ENCODE peak calls at places on chromosomes 3 and 15, in four cellular contexts. One of them, this sample, is unnamed.

GRCh38 chr3:141537866-141538265 is 51.0 kb downstream of the RASA2 start:
- DNase-seq in left lung: no peak
- DNase-seq in A549: no peak
- DNase-seq in BE2C: no peak
- DNase-seq in this sample: no peak

GRCh38 chr3:137259709-137260108 is 301.9 kb downstream of the IL20RB start:
- DNase-seq in BE2C: no peak
- DNase-seq in A549: no peak
- DNase-seq in left lung: no peak
- DNase-seq in this sample: no peak

GRCh38 chr3:32865364-32865763 is 47.6 kb downstream of the TRIM71 start:
- DNase-seq in left lung: no peak
- DNase-seq in BE2C: no peak
- DNase-seq in A549: no peak
- DNase-seq in this sample: no peak

GRCh38 chr3:103385991-103386390 is 951.2 kb downstream of the ZPLD1 start:
- DNase-seq in A549: no peak
- DNase-seq in left lung: no peak
- DNase-seq in BE2C: no peak
- DNase-seq in this sample: no peak

GRCh38 chr15:64344651-64345262 is 11.2 kb downstream of the CSNK1G1 start:
- DNase-seq in BE2C: no peak
- DNase-seq in A549: no peak
- DNase-seq in left lung: no peak
- DNase-seq in this sample: no peak

GRCh38 chr3:194548346-194549321 is 61.8 kb upstream of the ATP13A3 start:
- DNase-seq in BE2C: no peak
- DNase-seq in A549: no peak
- DNase-seq in left lung: no peak
- DNase-seq in this sample: no peak

GRCh38 chr3:13588971-13589370 is 40.0 kb downstream of the FBLN2 start:
- DNase-seq in A549: no peak
- DNase-seq in left lung: no peak
- DNase-seq in BE2C: no peak
- DNase-seq in this sample: no peak

GRCh38 chr3:66138336-66139234 is 82.2 kb upstream of the SLC25A26 start:
- DNase-seq in left lung: no peak
- DNase-seq in A549: peak
- DNase-seq in BE2C: peak
- DNase-seq in this sample: peak

GRCh38 chr3:196684548-196685407 is 27.3 kb downstream of the CEP19 start:
- DNase-seq in A549: peak
- DNase-seq in BE2C: peak
- DNase-seq in left lung: peak
- DNase-seq in this sample: peak

GRCh38 chr3:127172670-127173515 is 20.0 kb upstream of the PRR23E start:
- DNase-seq in BE2C: peak
- DNase-seq in A549: no peak
- DNase-seq in left lung: no peak
- DNase-seq in this sample: no peak

GRCh38 chr15:51131596-51132290 is 37.0 kb upstream of the TNFAIP8L3 start:
- DNase-seq in A549: no peak
- DNase-seq in left lung: no peak
- DNase-seq in BE2C: no peak
- DNase-seq in this sample: no peak

GRCh38 chr3:135034291-135034768 is 239.3 kb downstream of the EPHB1 start:
- DNase-seq in left lung: no peak
- DNase-seq in BE2C: no peak
- DNase-seq in A549: no peak
- DNase-seq in this sample: no peak

GRCh38 chr15:38454687-38455071 is 752 bp downstream of the FAM98B start:
- DNase-seq in left lung: no peak
- DNase-seq in BE2C: no peak
- DNase-seq in A549: no peak
- DNase-seq in this sample: no peak

GRCh38 chr3:156802827-156803606 is 23.1 kb upstream of the LEKR1 start:
- DNase-seq in BE2C: no peak
- DNase-seq in left lung: no peak
- DNase-seq in A549: no peak
- DNase-seq in this sample: no peak

GRCh38 chr3:41574900-41575299 is 375.6 kb downstream of the CTNNB1 start:
- DNase-seq in left lung: no peak
- DNase-seq in BE2C: no peak
- DNase-seq in A549: no peak
- DNase-seq in this sample: no peak

GRCh38 chr3:28242519-28242918 is 1.1 kb downstream of the CMC1 start:
- DNase-seq in BE2C: no peak
- DNase-seq in A549: no peak
- DNase-seq in left lung: no peak
- DNase-seq in this sample: no peak

GRCh38 chr15:73691398-73691797 is 7.2 kb downstream of the CD276 start:
- DNase-seq in A549: no peak
- DNase-seq in left lung: no peak
- DNase-seq in BE2C: peak
- DNase-seq in this sample: no peak

GRCh38 chr3:62186967-62187366 is 186.4 kb downstream of the FEZF2 start:
- DNase-seq in BE2C: no peak
- DNase-seq in A549: no peak
- DNase-seq in left lung: no peak
- DNase-seq in this sample: no peak

GRCh38 chr15:78001656-78002055 is 75.9 kb downstream of the TBC1D2B start:
- DNase-seq in BE2C: no peak
- DNase-seq in left lung: peak
- DNase-seq in A549: no peak
- DNase-seq in this sample: no peak

GRCh38 chr3:11543948-11544387 is 99.7 kb downstream of the VGLL4 start:
- DNase-seq in BE2C: no peak
- DNase-seq in A549: no peak
- DNase-seq in left lung: no peak
- DNase-seq in this sample: no peak

GRCh38 chr3:188962253-188963247 is 209.2 kb upstream of the TPRG1 start:
- DNase-seq in BE2C: no peak
- DNase-seq in left lung: no peak
- DNase-seq in A549: no peak
- DNase-seq in this sample: no peak

GRCh38 chr3:171982829-171983228 is 56.5 kb upstream of the FNDC3B start:
- DNase-seq in left lung: no peak
- DNase-seq in BE2C: no peak
- DNase-seq in A549: no peak
- DNase-seq in this sample: no peak

GRCh38 chr3:182713743-182714517 is 79.4 kb upstream of the ATP11B start:
- DNase-seq in A549: peak
- DNase-seq in BE2C: no peak
- DNase-seq in left lung: no peak
- DNase-seq in this sample: no peak

GRCh38 chr3:43296565-43296964 is 10.2 kb downstream of the SNRK start:
- DNase-seq in A549: no peak
- DNase-seq in BE2C: no peak
- DNase-seq in left lung: peak
- DNase-seq in this sample: peak

GRCh38 chr3:12197475-12197874 is 38.8 kb upstream of the TIMP4 start:
- DNase-seq in BE2C: no peak
- DNase-seq in A549: no peak
- DNase-seq in left lung: no peak
- DNase-seq in this sample: peak

GRCh38 chr3:98185180-98185579 is 18.7 kb downstream of the OR5H15 start:
- DNase-seq in left lung: no peak
- DNase-seq in A549: peak
- DNase-seq in BE2C: no peak
- DNase-seq in this sample: no peak

GRCh38 chr15:82647835-82648256 is 683 bp upstream of the CPEB1 start:
- DNase-seq in A549: no peak
- DNase-seq in BE2C: no peak
- DNase-seq in left lung: no peak
- DNase-seq in this sample: no peak

GRCh38 chr3:12752803-12753202 is 6.3 kb downstream of the TMEM40 start:
- DNase-seq in A549: peak
- DNase-seq in left lung: no peak
- DNase-seq in BE2C: no peak
- DNase-seq in this sample: no peak

GRCh38 chr3:169295126-169295525 is 368.4 kb downstream of the MECOM start:
- DNase-seq in A549: peak
- DNase-seq in BE2C: peak
- DNase-seq in left lung: no peak
- DNase-seq in this sample: no peak

GRCh38 chr15:65368646-65369045 is 9.2 kb downstream of the IGDCC3 start:
- DNase-seq in BE2C: no peak
- DNase-seq in left lung: no peak
- DNase-seq in A549: no peak
- DNase-seq in this sample: no peak

GRCh38 chr3:188331166-188331565 is 177.2 kb downstream of the LPP start:
- DNase-seq in BE2C: no peak
- DNase-seq in left lung: no peak
- DNase-seq in A549: no peak
- DNase-seq in this sample: no peak

GRCh38 chr3:131526801-131527347 is 24.1 kb upstream of the MRPL3 start:
- DNase-seq in A549: peak
- DNase-seq in left lung: peak
- DNase-seq in BE2C: peak
- DNase-seq in this sample: no peak

GRCh38 chr3:126197854-126198584 is 17.6 kb upstream of the ALDH1L1 start:
- DNase-seq in BE2C: peak
- DNase-seq in A549: peak
- DNase-seq in left lung: no peak
- DNase-seq in this sample: peak

DNA sequence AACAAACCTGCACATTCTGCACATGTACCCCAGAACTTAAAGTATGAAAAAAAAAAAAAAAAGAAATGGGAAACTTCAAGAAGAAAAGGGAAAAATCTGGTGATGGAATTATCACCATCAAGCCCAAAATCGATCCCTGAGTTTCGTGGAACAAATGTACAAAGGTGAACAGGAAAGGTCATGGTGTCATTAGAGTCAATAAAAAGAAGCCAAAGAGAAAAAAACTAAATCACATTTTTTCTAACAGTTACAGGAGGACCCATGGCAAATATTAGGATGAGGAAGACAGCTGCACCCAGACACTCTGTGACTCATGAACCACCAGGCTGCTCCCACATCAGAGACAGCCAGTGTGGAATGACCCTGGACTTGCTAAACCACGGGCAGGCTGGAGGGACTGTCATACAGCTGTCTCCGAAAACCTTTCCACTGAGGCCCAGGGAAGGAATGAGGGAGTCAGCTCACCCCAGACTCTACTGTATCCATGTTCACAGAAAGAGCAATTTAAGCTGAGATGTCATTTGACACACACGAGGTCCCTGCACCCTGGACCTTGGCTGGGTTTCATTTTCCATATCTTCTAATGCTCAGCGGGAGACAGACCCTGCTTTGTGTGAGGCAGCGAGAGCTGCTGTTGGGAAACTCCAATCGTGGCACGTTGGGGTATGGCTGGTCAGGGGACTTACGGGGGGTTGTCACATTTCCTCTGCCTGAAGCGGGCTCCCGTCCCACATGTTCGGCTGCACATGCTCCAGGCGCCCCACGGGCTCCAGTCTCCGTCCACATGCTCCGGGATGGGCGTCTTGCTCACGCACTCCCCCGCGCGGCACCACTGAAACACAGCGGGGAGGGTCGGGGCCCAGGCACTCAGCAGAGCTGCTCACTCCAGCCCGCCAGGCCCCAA is 210.2 kb downstream of the ADAMTS17 start:
- DNase-seq in A549: peak
- DNase-seq in BE2C: no peak
- DNase-seq in left lung: no peak
- DNase-seq in this sample: no peak
- H3K4me3 ChIP-seq in A549: peak
- H3K4me3 ChIP-seq in BE2C: no peak
- H3K4me3 ChIP-seq in left lung: peak
- H3K4me3 ChIP-seq in this sample: peak

GRCh38 chr15:25947336-25948080 is 84.4 kb upstream of the ATP10A start:
- DNase-seq in A549: peak
- DNase-seq in left lung: no peak
- DNase-seq in BE2C: no peak
- DNase-seq in this sample: no peak
- TF ChIP-seq CTCF in A549: peak
- TF ChIP-seq CTCF in left lung: no peak
- TF ChIP-seq CTCF in BE2C: no peak
- TF ChIP-seq CTCF in this sample: peak

GRCh38 chr3:119234610-119235009 is 6.1 kb downstream of the B4GALT4 start:
- DNase-seq in A549: no peak
- DNase-seq in BE2C: no peak
- DNase-seq in left lung: no peak
- DNase-seq in this sample: no peak

GRCh38 chr3:119239421-119239820 is 1.3 kb downstream of the B4GALT4 start:
- DNase-seq in left lung: no peak
- DNase-seq in BE2C: no peak
- DNase-seq in A549: no peak
- DNase-seq in this sample: no peak

GRCh38 chr3:119235151-119235550 is 5.5 kb downstream of the B4GALT4 start:
- DNase-seq in A549: peak
- DNase-seq in left lung: no peak
- DNase-seq in BE2C: no peak
- DNase-seq in this sample: no peak

GRCh38 chr3:119236756-119237155 is 3.9 kb downstream of the B4GALT4 start:
- DNase-seq in BE2C: no peak
- DNase-seq in left lung: no peak
- DNase-seq in A549: no peak
- DNase-seq in this sample: no peak

GRCh38 chr3:119237299-119237698 is 3.4 kb downstream of the B4GALT4 start:
- DNase-seq in left lung: no peak
- DNase-seq in BE2C: no peak
- DNase-seq in A549: no peak
- DNase-seq in this sample: no peak
- H3K4me3 ChIP-seq in left lung: no peak
- H3K4me3 ChIP-seq in BE2C: no peak
- H3K4me3 ChIP-seq in A549: peak
- H3K4me3 ChIP-seq in this sample: no peak

DNA sequence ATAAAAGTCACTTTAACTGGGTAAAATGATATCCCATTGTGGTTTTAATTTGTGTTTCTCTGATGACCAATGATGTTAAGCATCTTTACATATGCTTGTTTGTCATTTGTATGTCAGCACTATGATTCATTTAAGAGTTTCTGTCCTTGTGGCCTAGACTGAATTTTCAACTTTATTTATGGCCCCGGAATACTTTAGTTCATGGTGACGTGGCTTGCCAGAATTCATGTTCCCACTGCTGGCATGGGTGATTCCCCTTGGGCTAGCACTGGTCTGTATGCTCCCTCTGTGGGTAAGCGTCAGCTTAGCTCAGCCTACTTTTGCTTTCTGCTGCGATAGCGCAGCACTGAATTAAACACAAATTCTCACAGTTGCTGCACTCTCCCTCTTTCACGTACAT is 436.3 kb upstream of the SGO1 start:
- DNase-seq in A549: no peak
- DNase-seq in left lung: no peak
- DNase-seq in BE2C: no peak
- DNase-seq in this sample: no peak
- TF ChIP-seq CTCF in A549: no peak
- TF ChIP-seq CTCF in left lung: no peak
- TF ChIP-seq CTCF in BE2C: no peak
- TF ChIP-seq CTCF in this sample: no peak

This sample was measured in GM12864.